ENCODE peak calls at places on chromosomes 12 and 14, in seven cellular contexts. N, B, M, F, T, A and V are unnamed samples. For H3K4me1, the result is how much of the 10 kb centered on the place peaks cover.

GRCh38 chr12:52164624-52165023 is 27.2 kb downstream of the KRT80 start:
- DNase-seq in N (no peak), B (no peak), M (no peak), F (no peak), T (no peak), A (no peak), V (peak)

GRCh38 chr12:79935624-79936040 is 735 bp upstream of the PPP1R12A start:
- DNase-seq in N (no peak), B (peak), M (no peak), F (peak), T (no peak), A (no peak), V (no peak)

GRCh38 chr12:84043355-84043754 is 869.2 kb downstream of the SLC6A15 start:
- DNase-seq in N (no peak), B (no peak), M (no peak), F (no peak), T (no peak), A (no peak), V (no peak)

GRCh38 chr12:45220366-45220931 is 4.6 kb downstream of the ANO6 start:
- DNase-seq in N (no peak), B (no peak), M (no peak), F (no peak), T (no peak), A (no peak), V (no peak)

GRCh38 chr12:6925239-6925542 is 2.6 kb upstream of the ATN1 start:
- DNase-seq in N (no peak), B (no peak), M (no peak), F (no peak), T (no peak), A (no peak), V (peak)

GRCh38 chr12:106919910-106920544 is 35.7 kb upstream of the TMEM263 start:
- DNase-seq in N (peak), B (peak), M (peak), F (peak), T (no peak), A (no peak), V (peak)

GRCh38 chr14:32620724-32621123 is 291.6 kb downstream of the AKAP6 start:
- DNase-seq in N (no peak), B (no peak), M (no peak), F (peak), T (no peak), A (no peak), V (no peak)

GRCh38 chr14:38053684-38054083 is 154.0 kb upstream of the SSTR1 start:
- DNase-seq in N (no peak), B (no peak), M (no peak), F (no peak), T (no peak), A (no peak), V (no peak)

GRCh38 chr14:32906672-32907071 is 32.0 kb upstream of the NPAS3 start:
- DNase-seq in N (no peak), B (no peak), M (no peak), F (no peak), T (no peak), A (no peak), V (no peak)

GRCh38 chr12:124917841-124918621 is 3.6 kb upstream of the UBC start:
- DNase-seq in N (no peak), B (no peak), M (no peak), F (peak), T (no peak), A (no peak), V (peak)

GRCh38 chr12:60279224-60279623 is 683.4 kb downstream of the SLC16A7 start:
- DNase-seq in N (no peak), B (no peak), M (no peak), F (peak), T (no peak), A (no peak), V (no peak)

GRCh38 chr12:53493610-53494391 is 5.5 kb downstream of the MAP3K12 start:
- DNase-seq in N (no peak), B (no peak), M (no peak), F (no peak), T (no peak), A (no peak), V (no peak)

GRCh38 chr12:30990776-30991175 is 64.2 kb downstream of the TSPAN11 start:
- DNase-seq in N (no peak), B (no peak), M (no peak), F (no peak), T (no peak), A (no peak), V (no peak)

GRCh38 chr14:104794099-104794498 is 1.4 kb downstream of the AKT1 start:
- DNase-seq in N (no peak), B (peak), M (peak), F (peak), T (no peak), A (no peak), V (peak)

GRCh38 chr14:76917759-76918175 is 91.6 kb downstream of the LRRC74A start:
- DNase-seq in N (peak), B (no peak), M (no peak), F (peak), T (peak), A (peak), V (peak)

GRCh38 chr12:53063708-53064612 is 14.1 kb downstream of the TNS2 start:
- DNase-seq in N (peak), B (no peak), M (no peak), F (peak), T (peak), A (peak), V (no peak)

GRCh38 chr14:24900281-24900868 is 149.6 kb downstream of the STXBP6 start:
- DNase-seq in N (no peak), B (no peak), M (no peak), F (peak), T (no peak), A (no peak), V (no peak)

GRCh38 chr12:69880566-69880965 is 55.5 kb downstream of the MYRFL start:
- DNase-seq in N (no peak), B (no peak), M (no peak), F (peak), T (no peak), A (no peak), V (peak)

GRCh38 chr14:58547649-58548048 is 90.1 kb upstream of the DACT1 start:
- DNase-seq in N (no peak), B (no peak), M (no peak), F (no peak), T (no peak), A (no peak), V (no peak)

GRCh38 chr14:104226421-104227385 is 88.3 kb downstream of the KIF26A start:
- DNase-seq in N (no peak), B (no peak), M (no peak), F (no peak), T (no peak), A (peak), V (no peak)

GRCh38 chr14:54025661-54026060 is 69.0 kb upstream of the BMP4 start:
- DNase-seq in N (peak), B (peak), M (peak), F (peak), T (no peak), A (no peak), V (no peak)

GRCh38 chr14:59017285-59017965 is 171.0 kb upstream of the DAAM1 start:
- DNase-seq in N (no peak), B (no peak), M (no peak), F (no peak), T (no peak), A (no peak), V (no peak)

GRCh38 chr14:92902726-92903125 is 20.2 kb upstream of the CHGA start:
- DNase-seq in N (no peak), B (no peak), M (no peak), F (no peak), T (no peak), A (no peak), V (no peak)

GRCh38 chr12:51534675-51535074 is 56.4 kb upstream of the SCN8A start:
- DNase-seq in N (no peak), B (no peak), M (no peak), F (no peak), T (no peak), A (no peak), V (no peak)

GRCh38 chr14:68366656-68367055 is 426.2 kb downstream of the ZFP36L1 start:
- DNase-seq in N (no peak), B (no peak), M (no peak), F (no peak), T (no peak), A (no peak), V (no peak)

GRCh38 chr12:47768323-47768811 is 4.7 kb upstream of the SLC48A1 start:
- DNase-seq in N (no peak), B (no peak), M (no peak), F (peak), T (no peak), A (no peak), V (no peak)

GRCh38 chr12:58841058-58841798 is 79.1 kb downstream of the LRIG3 start:
- DNase-seq in N (no peak), B (no peak), M (no peak), F (no peak), T (peak), A (no peak), V (no peak)

GRCh38 chr14:71734076-71734475 is 198.2 kb upstream of the RGS6 start:
- DNase-seq in N (no peak), B (no peak), M (no peak), F (no peak), T (no peak), A (no peak), V (no peak)

GRCh38 chr14:31949709-31950108 is 127.4 kb upstream of the ARHGAP5 start:
- DNase-seq in N (no peak), B (no peak), M (no peak), F (peak), T (no peak), A (no peak), V (no peak)

GRCh38 chr12:21456291-21456780 is 18.9 kb downstream of the PYROXD1 start:
- DNase-seq in N (no peak), B (no peak), M (no peak), F (peak), T (no peak), A (no peak), V (no peak)

GRCh38 chr12:92146497-92146828 is 817 bp upstream of the BTG1 start:
- DNase-seq in N (no peak), B (no peak), M (no peak), F (no peak), T (no peak), A (no peak), V (no peak)

GRCh38 chr12:44246481-44247105 is 410.7 kb downstream of the TMEM117 start:
- DNase-seq in N (no peak), B (no peak), M (no peak), F (no peak), T (no peak), A (no peak), V (no peak)

GRCh38 chr12:102960766-102961487 is 3.5 kb downstream of the ASCL1 start:
- DNase-seq in N (no peak), B (no peak), M (no peak), F (no peak), T (no peak), A (no peak), V (no peak)

GRCh38 chr12:102958073-102958829 is 777 bp downstream of the ASCL1 start:
- DNase-seq in N (no peak), B (peak), M (peak), F (peak), T (no peak), A (no peak), V (no peak)

GRCh38 chr12:102957339-102958050 is at the start of gene ASCL1:
- DNase-seq in N (no peak), B (peak), M (no peak), F (peak), T (no peak), A (no peak), V (no peak)

GRCh38 chr12:102958830-102959176 is 1.3 kb downstream of the ASCL1 start:
- DNase-seq in N (no peak), B (no peak), M (no peak), F (no peak), T (no peak), A (no peak), V (no peak)

GRCh38 chr12:102959391-102959790 is 1.9 kb downstream of the ASCL1 start:
- DNase-seq in N (no peak), B (no peak), M (no peak), F (no peak), T (no peak), A (no peak), V (no peak)
- H3K4me3 ChIP-seq in N (no peak), B (peak), M (no peak), F (no peak), T (no peak), A (no peak), V (no peak)

DNA sequence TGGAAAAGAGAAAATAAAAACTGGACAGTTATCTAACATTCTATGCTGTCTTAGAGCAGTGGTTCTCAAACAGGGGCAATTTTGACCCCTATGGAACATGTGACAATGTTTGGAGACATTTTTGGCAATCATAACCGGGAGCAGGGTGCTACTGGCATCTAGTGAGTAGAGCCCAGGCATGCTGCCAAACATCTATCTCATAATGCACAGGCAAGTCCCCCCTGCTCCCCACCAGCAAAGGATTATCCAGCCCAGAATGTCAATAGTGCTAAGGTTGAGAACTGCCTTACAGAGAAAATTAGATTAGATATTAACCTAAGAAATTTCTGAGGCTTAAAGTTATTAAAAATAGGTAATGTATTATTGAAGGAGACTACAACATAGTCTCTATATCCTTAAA is 22.9 kb upstream of the CATSPERB start:
- DNase-seq in N (no peak), B (no peak), M (no peak), F (no peak), T (no peak), A (no peak), V (no peak)
- H3K27ac ChIP-seq in N (peak), B (no peak), M (peak), F (no peak), T (peak), A (no peak), V (no peak)

DNA sequence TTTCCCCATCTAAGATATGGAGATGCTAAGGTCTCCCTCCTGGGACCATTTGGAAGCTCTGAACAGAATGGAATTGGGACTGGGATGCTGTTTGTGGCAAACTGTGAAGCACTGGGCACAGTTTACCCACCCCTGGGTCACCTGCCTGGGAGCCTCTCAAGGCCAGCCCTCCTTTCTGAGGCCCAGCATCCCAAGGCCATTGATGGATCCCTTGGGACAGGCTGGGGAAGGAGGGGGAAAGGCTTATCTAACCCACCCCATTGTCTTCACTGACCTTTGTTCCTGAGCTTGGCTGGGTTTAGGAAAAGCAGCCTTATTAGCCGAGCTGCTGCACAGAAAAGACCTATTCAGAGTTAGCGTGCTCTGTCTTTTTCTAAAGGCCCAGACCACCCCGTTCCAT is 5.2 kb downstream of the CCDC85C start:
- DNase-seq in N (no peak), B (no peak), M (no peak), F (no peak), T (no peak), A (no peak), V (no peak)
- H3K4me1 ChIP-seq in N (half or more), B (half or more), M (half or more), F (under half), T (half or more), A (under half), V (under half)

DNA sequence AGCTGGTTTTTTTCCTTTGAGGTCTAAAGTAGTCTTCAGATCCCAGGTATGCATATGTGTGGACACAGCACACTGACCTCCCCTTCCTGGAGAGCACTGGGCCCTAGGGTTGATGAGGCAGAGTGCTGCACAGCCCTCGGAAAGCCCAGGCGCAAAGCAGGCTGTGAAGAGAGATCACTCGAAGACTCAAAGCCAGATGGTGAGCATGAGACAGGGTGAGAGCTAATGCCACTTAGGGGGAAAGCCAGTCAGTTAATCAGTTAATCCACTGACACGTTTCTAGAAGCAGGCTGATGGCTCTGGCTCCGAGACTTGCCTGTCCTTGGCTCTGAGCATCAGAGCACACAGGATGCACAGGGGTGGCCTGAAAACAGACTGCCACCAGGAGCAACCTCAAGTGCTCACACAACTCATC is 11.7 kb downstream of the AQP6 start:
- DNase-seq in N (no peak), B (no peak), M (no peak), F (no peak), T (no peak), A (no peak), V (no peak)
- H3K4me3 ChIP-seq in N (no peak), B (no peak), M (no peak), F (peak), T (no peak), A (no peak), V (no peak)

GRCh38 chr14:90266441-90267154 is 10.2 kb downstream of the PSMC1 start:
- DNase-seq in N (no peak), B (no peak), M (no peak), F (no peak), T (no peak), A (no peak), V (no peak)

GRCh38 chr14:90263748-90264449 is 7.5 kb downstream of the PSMC1 start:
- DNase-seq in N (no peak), B (no peak), M (no peak), F (no peak), T (no peak), A (no peak), V (no peak)
- H3K27ac ChIP-seq in N (no peak), B (no peak), M (no peak), F (no peak), T (no peak), A (no peak), V (no peak)

GRCh38 chr14:103073876-103074698 is 9.9 kb upstream of the LBHD2 start:
- DNase-seq in N (no peak), B (peak), M (no peak), F (peak), T (peak), A (no peak), V (no peak)
- H3K4me1 ChIP-seq in N (under half), B (under half), M (half or more), F (under half), T (half or more), A (under half), V (under half)

GRCh38 chr14:102507891-102508312 is 1.7 kb downstream of the ANKRD9 start:
- DNase-seq in N (no peak), B (no peak), M (no peak), F (no peak), T (no peak), A (peak), V (no peak)
- H3K4me3 ChIP-seq in N (peak), B (no peak), M (no peak), F (no peak), T (peak), A (peak), V (no peak)

DNA sequence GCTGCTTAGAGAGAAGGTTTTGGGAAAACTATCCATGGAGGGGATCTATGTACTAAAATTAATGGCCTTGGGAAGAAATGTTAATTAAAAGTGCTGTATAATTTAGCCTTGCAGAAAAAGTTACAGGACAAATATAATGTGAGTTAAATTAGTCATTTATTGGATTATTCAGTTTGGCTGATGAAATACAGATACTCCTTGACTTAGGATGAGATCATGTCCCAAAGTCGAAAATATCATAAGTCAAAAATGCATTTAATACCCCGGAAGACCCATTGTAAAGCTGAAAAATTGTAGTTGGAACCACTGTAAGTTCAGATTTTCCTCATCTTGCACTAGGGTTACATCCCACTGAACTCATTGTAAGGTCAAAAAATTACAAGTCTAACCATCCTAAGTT is 9.7 kb downstream of the RTRAF start:
- DNase-seq in N (no peak), B (no peak), M (no peak), F (peak), T (no peak), A (no peak), V (no peak)
- H3K27ac ChIP-seq in N (no peak), B (peak), M (no peak), F (peak), T (peak), A (no peak), V (no peak)